ENCODE peak calls at places on chromosomes 13 and 19, in ten cellular contexts. G is AG09309, A is GM03348, T is EL, F is NAMALWA, B is fibroblast of mammary gland, Y is H54, X is NCI-H1092, I is substantia nigra, U is stromal cell of bone marrow. E is an unnamed sample.

GRCh38 chr13:48094404-48094780 is 512 bp downstream of the MED4 start:
- DNase-seq in G (no peak), A (no peak), F (peak), I (no peak), X (no peak), T (peak), B (no peak), U (no peak), Y (no peak), E (no peak)

GRCh38 chr13:110409581-110409992 is 102.5 kb downstream of the COL4A2 start:
- DNase-seq in I (no peak), F (no peak), G (no peak), T (peak), U (peak), X (no peak), A (peak), Y (peak), B (peak), E (no peak)

GRCh38 chr19:40601061-40601973 is at the start of gene LTBP4:
- DNase-seq in X (no peak), F (no peak), U (no peak), Y (no peak), B (no peak), T (peak), A (peak), G (no peak), I (no peak), E (no peak)

GRCh38 chr19:3612330-3612729 is 5.7 kb upstream of the TBXA2R start:
- DNase-seq in I (no peak), A (no peak), U (no peak), Y (no peak), G (no peak), B (no peak), F (no peak), X (no peak), T (no peak), E (no peak)

GRCh38 chr19:1782501-1782900 is 29.2 kb downstream of the ONECUT3 start:
- DNase-seq in I (no peak), F (no peak), X (no peak), A (no peak), U (no peak), T (no peak), Y (no peak), B (no peak), G (no peak), E (no peak)

GRCh38 chr13:27971236-27971645 is 2.1 kb upstream of the CDX2 start:
- DNase-seq in G (no peak), U (no peak), X (no peak), Y (no peak), A (no peak), I (no peak), B (no peak), F (no peak), T (no peak), E (peak)

GRCh38 chr19:19554074-19555023 is 16.3 kb downstream of the CILP2 start:
- DNase-seq in G (no peak), U (no peak), A (peak), Y (no peak), X (no peak), B (peak), I (no peak), T (peak), F (peak), E (peak)

GRCh38 chr13:28822801-28823200 is 2.7 kb downstream of the MTUS2 start:
- DNase-seq in B (no peak), G (no peak), F (no peak), I (no peak), Y (no peak), U (no peak), A (no peak), X (no peak), T (no peak), E (no peak)

GRCh38 chr13:75305057-75305456 is 176.9 kb downstream of the TBC1D4 start:
- DNase-seq in T (no peak), F (no peak), X (no peak), I (no peak), A (no peak), U (no peak), B (no peak), G (no peak), Y (no peak), E (no peak)

GRCh38 chr19:12194827-12195500 is 32.1 kb downstream of the ZNF136 start:
- DNase-seq in I (peak), T (no peak), X (peak), A (peak), B (peak), F (no peak), G (no peak), U (peak), Y (no peak), E (peak)

GRCh38 chr19:12970070-12970820 is 869 bp downstream of the DAND5 start:
- DNase-seq in U (no peak), I (no peak), Y (no peak), F (no peak), A (no peak), X (no peak), T (no peak), B (no peak), G (no peak), E (no peak)

GRCh38 chr13:71814806-71815205 is 52.2 kb downstream of the DACH1 start:
- DNase-seq in A (no peak), G (no peak), U (no peak), B (no peak), T (no peak), X (no peak), Y (no peak), F (no peak), I (no peak), E (no peak)

GRCh38 chr13:74047925-74048324 is 86.3 kb downstream of the KLF12 start:
- DNase-seq in A (peak), G (no peak), U (no peak), F (no peak), T (peak), X (no peak), I (no peak), Y (no peak), B (no peak), E (peak)